ENCODE peak calls at places on chromosomes 4 and X, in six cellular contexts. One of them, this sample, is unnamed.

GRCh38 chr4:180909279-180909678 is 1333.9 kb upstream of the TENM3 start:
- DNase-seq in MM.1S: no peak
- DNase-seq in HepG2: no peak
- DNase-seq in CD8-positive, alpha-beta T cell: no peak
- DNase-seq in colonic mucosa: no peak
- DNase-seq in WERI-Rb-1: peak; percentile 51
- DNase-seq in this sample: peak; percentile 56

GRCh38 chrX:124203311-124203710 is 129.1 kb upstream of the TEX13D start:
- DNase-seq in colonic mucosa: no peak
- DNase-seq in MM.1S: no peak
- DNase-seq in HepG2: no peak
- DNase-seq in WERI-Rb-1: no peak
- DNase-seq in CD8-positive, alpha-beta T cell: no peak
- DNase-seq in this sample: no peak

GRCh38 chr4:153418581-153418980 is 47.6 kb upstream of the TMEM131L start:
- DNase-seq in MM.1S: no peak
- DNase-seq in colonic mucosa: no peak
- DNase-seq in WERI-Rb-1: no peak
- DNase-seq in HepG2: no peak
- DNase-seq in CD8-positive, alpha-beta T cell: no peak
- DNase-seq in this sample: no peak

GRCh38 chr4:97759785-97760184 is 383.5 kb downstream of the STPG2 start:
- DNase-seq in HepG2: no peak
- DNase-seq in MM.1S: no peak
- DNase-seq in CD8-positive, alpha-beta T cell: no peak
- DNase-seq in WERI-Rb-1: no peak
- DNase-seq in colonic mucosa: no peak
- DNase-seq in this sample: no peak

GRCh38 chrX:153684447-153685178 is 3.1 kb upstream of the SLC6A8 start:
- DNase-seq in colonic mucosa: no peak
- DNase-seq in HepG2: peak; percentile 43
- DNase-seq in MM.1S: no peak
- DNase-seq in CD8-positive, alpha-beta T cell: no peak
- DNase-seq in WERI-Rb-1: peak; percentile 86
- DNase-seq in this sample: no peak

GRCh38 chr4:152678841-152679240 is 956 bp downstream of the TMEM154 start:
- DNase-seq in colonic mucosa: no peak
- DNase-seq in CD8-positive, alpha-beta T cell: no peak
- DNase-seq in HepG2: no peak
- DNase-seq in MM.1S: no peak
- DNase-seq in WERI-Rb-1: no peak
- DNase-seq in this sample: no peak

GRCh38 chr4:2929469-2929868 is 33.7 kb downstream of the NOP14 start:
- DNase-seq in HepG2: no peak
- DNase-seq in WERI-Rb-1: no peak
- DNase-seq in CD8-positive, alpha-beta T cell: no peak
- DNase-seq in colonic mucosa: no peak
- DNase-seq in MM.1S: no peak
- DNase-seq in this sample: no peak

GRCh38 chrX:28552322-28552721 is 34.9 kb upstream of the IL1RAPL1 start:
- DNase-seq in HepG2: no peak
- DNase-seq in CD8-positive, alpha-beta T cell: no peak
- DNase-seq in colonic mucosa: no peak
- DNase-seq in MM.1S: no peak
- DNase-seq in WERI-Rb-1: no peak
- DNase-seq in this sample: peak; percentile 0

GRCh38 chrX:55710701-55711100 is 6.8 kb upstream of the RRAGB start:
- DNase-seq in WERI-Rb-1: no peak
- DNase-seq in MM.1S: no peak
- DNase-seq in HepG2: no peak
- DNase-seq in colonic mucosa: no peak
- DNase-seq in CD8-positive, alpha-beta T cell: no peak
- DNase-seq in this sample: peak; percentile 28

GRCh38 chr4:129641179-129641578 is 545.2 kb downstream of the C4orf33 start:
- DNase-seq in CD8-positive, alpha-beta T cell: no peak
- DNase-seq in colonic mucosa: peak; percentile 56
- DNase-seq in WERI-Rb-1: peak; percentile 69
- DNase-seq in MM.1S: peak; percentile 69
- DNase-seq in HepG2: peak; percentile 16
- DNase-seq in this sample: peak; percentile 60

GRCh38 chr4:56445699-56446098 is 9.6 kb downstream of the PAICS start:
- DNase-seq in HepG2: no peak
- DNase-seq in CD8-positive, alpha-beta T cell: no peak
- DNase-seq in WERI-Rb-1: no peak
- DNase-seq in colonic mucosa: no peak
- DNase-seq in MM.1S: no peak
- DNase-seq in this sample: no peak

GRCh38 chr4:56671860-56672259 is 9.2 kb downstream of the HOPX start:
- DNase-seq in MM.1S: no peak
- DNase-seq in HepG2: no peak
- DNase-seq in WERI-Rb-1: no peak
- DNase-seq in colonic mucosa: no peak
- DNase-seq in CD8-positive, alpha-beta T cell: no peak
- DNase-seq in this sample: peak; percentile 76

GRCh38 chr4:78864405-78865024 is 74.7 kb downstream of the PAQR3 start:
- DNase-seq in WERI-Rb-1: no peak
- DNase-seq in CD8-positive, alpha-beta T cell: no peak
- DNase-seq in MM.1S: peak; percentile 80
- DNase-seq in colonic mucosa: no peak
- DNase-seq in HepG2: peak; percentile 74
- DNase-seq in this sample: peak; percentile 90

GRCh38 chr4:82850684-82851083 is 40.3 kb downstream of the SEC31A start:
- DNase-seq in MM.1S: no peak
- DNase-seq in colonic mucosa: no peak
- DNase-seq in CD8-positive, alpha-beta T cell: no peak
- DNase-seq in HepG2: no peak
- DNase-seq in WERI-Rb-1: no peak
- DNase-seq in this sample: no peak

GRCh38 chrX:69165116-69165651 is at the start of gene PJA1:
- DNase-seq in WERI-Rb-1: peak; percentile 68
- DNase-seq in colonic mucosa: peak; percentile 65
- DNase-seq in CD8-positive, alpha-beta T cell: peak; percentile 78
- DNase-seq in HepG2: peak; percentile 31
- DNase-seq in MM.1S: peak; percentile 67
- DNase-seq in this sample: peak; percentile 54

GRCh38 chr4:115356176-115356575 is 242.8 kb upstream of the NDST4 start:
- DNase-seq in CD8-positive, alpha-beta T cell: no peak
- DNase-seq in WERI-Rb-1: no peak
- DNase-seq in colonic mucosa: no peak
- DNase-seq in MM.1S: no peak
- DNase-seq in HepG2: no peak
- DNase-seq in this sample: no peak

GRCh38 chr4:36785965-36786364 is 458.6 kb upstream of the NWD2 start:
- DNase-seq in MM.1S: no peak
- DNase-seq in CD8-positive, alpha-beta T cell: no peak
- DNase-seq in HepG2: no peak
- DNase-seq in colonic mucosa: no peak
- DNase-seq in WERI-Rb-1: no peak
- DNase-seq in this sample: no peak

GRCh38 chrX:16239211-16239610 is 71.9 kb downstream of the MAGEB17 start:
- DNase-seq in colonic mucosa: no peak
- DNase-seq in WERI-Rb-1: no peak
- DNase-seq in HepG2: no peak
- DNase-seq in MM.1S: no peak
- DNase-seq in CD8-positive, alpha-beta T cell: no peak
- DNase-seq in this sample: peak; percentile 76

GRCh38 chr4:17117746-17118145 is 219.3 kb upstream of the LDB2 start:
- DNase-seq in HepG2: no peak
- DNase-seq in MM.1S: no peak
- DNase-seq in CD8-positive, alpha-beta T cell: no peak
- DNase-seq in WERI-Rb-1: no peak
- DNase-seq in colonic mucosa: no peak
- DNase-seq in this sample: no peak

GRCh38 chr4:2339458-2340271 is 77.8 kb upstream of the MXD4 start:
- DNase-seq in HepG2: no peak
- DNase-seq in WERI-Rb-1: no peak
- DNase-seq in CD8-positive, alpha-beta T cell: peak; percentile 43
- DNase-seq in colonic mucosa: peak; percentile 15
- DNase-seq in MM.1S: no peak
- DNase-seq in this sample: no peak

GRCh38 chr4:179605196-179605595 is 2163.0 kb upstream of the AGA start:
- DNase-seq in MM.1S: no peak
- DNase-seq in HepG2: no peak
- DNase-seq in colonic mucosa: no peak
- DNase-seq in WERI-Rb-1: no peak
- DNase-seq in CD8-positive, alpha-beta T cell: no peak
- DNase-seq in this sample: peak; percentile 59

GRCh38 chr4:82741188-82741587 is 57.4 kb downstream of the SCD5 start:
- DNase-seq in WERI-Rb-1: no peak
- DNase-seq in colonic mucosa: no peak
- DNase-seq in MM.1S: no peak
- DNase-seq in HepG2: peak; percentile 84
- DNase-seq in CD8-positive, alpha-beta T cell: no peak
- DNase-seq in this sample: no peak

GRCh38 chr4:124334119-124334518 is 378.4 kb downstream of the ANKRD50 start:
- DNase-seq in HepG2: peak; percentile 24
- DNase-seq in MM.1S: peak; percentile 57
- DNase-seq in CD8-positive, alpha-beta T cell: no peak
- DNase-seq in WERI-Rb-1: peak; percentile 46
- DNase-seq in colonic mucosa: peak; percentile 28
- DNase-seq in this sample: peak; percentile 93

GRCh38 chr4:60403986-60404385 is 796.1 kb upstream of the ADGRL3 start:
- DNase-seq in colonic mucosa: no peak
- DNase-seq in CD8-positive, alpha-beta T cell: no peak
- DNase-seq in HepG2: no peak
- DNase-seq in MM.1S: no peak
- DNase-seq in WERI-Rb-1: no peak
- DNase-seq in this sample: no peak

GRCh38 chr4:10605056-10605455 is 79.5 kb downstream of the CLNK start:
- DNase-seq in colonic mucosa: no peak
- DNase-seq in MM.1S: no peak
- DNase-seq in HepG2: no peak
- DNase-seq in CD8-positive, alpha-beta T cell: no peak
- DNase-seq in WERI-Rb-1: no peak
- DNase-seq in this sample: no peak

GRCh38 chrX:16711219-16712115 is 1.0 kb downstream of the CTPS2 start:
- DNase-seq in HepG2: peak; percentile 21
- DNase-seq in CD8-positive, alpha-beta T cell: peak; percentile 49
- DNase-seq in MM.1S: no peak
- DNase-seq in colonic mucosa: no peak
- DNase-seq in WERI-Rb-1: peak; percentile 12
- DNase-seq in this sample: no peak

GRCh38 chr4:54568184-54568583 is 89.6 kb upstream of the KIT start:
- DNase-seq in MM.1S: no peak
- DNase-seq in WERI-Rb-1: no peak
- DNase-seq in colonic mucosa: no peak
- DNase-seq in HepG2: no peak
- DNase-seq in CD8-positive, alpha-beta T cell: no peak
- DNase-seq in this sample: peak; percentile 95

GRCh38 chr4:147787204-147787603 is 55.3 kb downstream of the ARHGAP10 start:
- DNase-seq in MM.1S: no peak
- DNase-seq in HepG2: no peak
- DNase-seq in CD8-positive, alpha-beta T cell: no peak
- DNase-seq in colonic mucosa: no peak
- DNase-seq in WERI-Rb-1: no peak
- DNase-seq in this sample: peak; percentile 90

GRCh38 chr4:155419266-155419665 is 42.5 kb upstream of the MAP9 start:
- DNase-seq in MM.1S: no peak
- DNase-seq in colonic mucosa: no peak
- DNase-seq in HepG2: no peak
- DNase-seq in WERI-Rb-1: no peak
- DNase-seq in CD8-positive, alpha-beta T cell: no peak
- DNase-seq in this sample: peak; percentile 45

GRCh38 chrX:115362334-115363095 is 73.0 kb downstream of the LUZP4 start:
- DNase-seq in MM.1S: peak; percentile 23
- DNase-seq in WERI-Rb-1: peak; percentile 16
- DNase-seq in CD8-positive, alpha-beta T cell: no peak
- DNase-seq in HepG2: no peak
- DNase-seq in colonic mucosa: no peak
- DNase-seq in this sample: peak; percentile 26

GRCh38 chrX:37998586-37999267 is 7.6 kb upstream of the SYTL5 start:
- DNase-seq in HepG2: no peak
- DNase-seq in WERI-Rb-1: no peak
- DNase-seq in CD8-positive, alpha-beta T cell: no peak
- DNase-seq in MM.1S: no peak
- DNase-seq in colonic mucosa: no peak
- DNase-seq in this sample: peak; percentile 82

GRCh38 chrX:119549327-119550016 is 15.7 kb downstream of the STEEP1 start:
- DNase-seq in colonic mucosa: no peak
- DNase-seq in WERI-Rb-1: no peak
- DNase-seq in CD8-positive, alpha-beta T cell: no peak
- DNase-seq in MM.1S: no peak
- DNase-seq in HepG2: no peak
- DNase-seq in this sample: no peak

GRCh38 chrX:155086961-155087735 is 15.8 kb downstream of the BRCC3 start:
- DNase-seq in WERI-Rb-1: no peak
- DNase-seq in HepG2: no peak
- DNase-seq in CD8-positive, alpha-beta T cell: no peak
- DNase-seq in MM.1S: no peak
- DNase-seq in colonic mucosa: no peak
- DNase-seq in this sample: no peak

GRCh38 chrX:155086202-155086840 is 15.0 kb downstream of the BRCC3 start:
- DNase-seq in HepG2: peak; percentile 21
- DNase-seq in WERI-Rb-1: peak; percentile 67
- DNase-seq in MM.1S: peak; percentile 16
- DNase-seq in CD8-positive, alpha-beta T cell: no peak
- DNase-seq in colonic mucosa: peak; percentile 35
- DNase-seq in this sample: peak; percentile 48
- TF ChIP-seq CTCF in HepG2: peak; percentile 65
- TF ChIP-seq CTCF in WERI-Rb-1: peak; percentile 84
- TF ChIP-seq CTCF in MM.1S: peak; percentile 44
- TF ChIP-seq CTCF in CD8-positive, alpha-beta T cell: peak; percentile 31
- TF ChIP-seq CTCF in colonic mucosa: peak; percentile 38
- TF ChIP-seq CTCF in this sample: peak; percentile 52

GRCh38 chr4:112514449-112515277 is 1.3 kb downstream of the NEUROG2 start:
- DNase-seq in WERI-Rb-1: peak; percentile 42
- DNase-seq in colonic mucosa: no peak
- DNase-seq in HepG2: no peak
- DNase-seq in MM.1S: peak; percentile 25
- DNase-seq in CD8-positive, alpha-beta T cell: no peak
- DNase-seq in this sample: peak; percentile 13
- H3K4me3 ChIP-seq in WERI-Rb-1: peak overlapping the region; percentile 45
- H3K4me3 ChIP-seq in colonic mucosa: peak overlapping the region; percentile 49
- H3K4me3 ChIP-seq in HepG2: peak overlapping the region; percentile 70
- H3K4me3 ChIP-seq in MM.1S: peak overlapping the region; percentile 71
- H3K4me3 ChIP-seq in CD8-positive, alpha-beta T cell: peak overlapping the region; percentile 21
- H3K4me3 ChIP-seq in this sample: peak overlapping the region; percentile 17

DNA sequence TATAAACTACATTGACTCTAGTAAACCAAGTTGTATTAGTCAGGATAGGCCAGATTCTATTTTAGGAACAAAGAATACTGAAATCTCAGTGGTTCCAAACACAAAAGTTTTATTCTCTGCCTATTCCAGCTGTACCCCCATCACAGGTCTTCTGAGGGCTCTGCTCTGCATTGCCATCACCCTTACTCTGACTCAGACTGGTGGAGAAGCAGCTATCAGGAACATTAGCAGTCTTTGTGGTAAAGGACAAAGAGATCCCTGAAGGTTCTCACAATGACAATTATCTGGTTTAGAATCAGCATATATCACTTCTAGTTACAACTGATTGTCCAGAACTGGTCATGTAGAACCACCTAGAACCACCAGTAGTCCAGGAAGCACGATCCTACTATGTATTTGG is 251.1 kb downstream of the GLUD2 start:
- DNase-seq in HepG2: no peak
- DNase-seq in colonic mucosa: no peak
- DNase-seq in WERI-Rb-1: no peak
- DNase-seq in CD8-positive, alpha-beta T cell: no peak
- DNase-seq in MM.1S: no peak
- DNase-seq in this sample: no peak
- TF ChIP-seq CTCF in HepG2: no peak
- TF ChIP-seq CTCF in colonic mucosa: no peak
- TF ChIP-seq CTCF in WERI-Rb-1: no peak
- TF ChIP-seq CTCF in CD8-positive, alpha-beta T cell: no peak
- TF ChIP-seq CTCF in MM.1S: no peak
- TF ChIP-seq CTCF in this sample: no peak

GRCh38 chr4:6463311-6464289 is 8.8 kb downstream of the PPP2R2C start:
- DNase-seq in MM.1S: no peak
- DNase-seq in CD8-positive, alpha-beta T cell: peak; percentile 40
- DNase-seq in colonic mucosa: no peak
- DNase-seq in WERI-Rb-1: no peak
- DNase-seq in HepG2: no peak
- DNase-seq in this sample: no peak
- H3K4me3 ChIP-seq in MM.1S: no peak overlapping the region
- H3K4me3 ChIP-seq in CD8-positive, alpha-beta T cell: no peak overlapping the region
- H3K4me3 ChIP-seq in colonic mucosa: no peak overlapping the region
- H3K4me3 ChIP-seq in WERI-Rb-1: no peak overlapping the region
- H3K4me3 ChIP-seq in HepG2: no peak overlapping the region
- H3K4me3 ChIP-seq in this sample: no peak overlapping the region

This sample was measured in fibroblast of mammary gland.